ENCODE peak calls at places on chromosomes 5 and 9, in five cellular contexts. E is AG08396; F is AG04450; S is activated CD8-positive, alpha-beta memory T cell treated with anti-CD3 and anti-CD28 coated beads for 24 hours; Q is stimulated activated CD4-positive, alpha-beta T cell treated with anti-CD3 and anti-CD28 coated beads, Interleukin-1b, Interleukin-23, amount 100 ng/mL, for 24 hours. T is an unnamed sample.
A peak's percentile ranks its signal among the peaks of the same experiment; 100 is the strongest.

GRCh38 chr5:77946381-77947050 is 170.4 kb upstream of the TBCA start:
- DNase-seq in E (no peak), F (no peak), S (no peak), Q (no peak), T (no peak)

GRCh38 chr5:35041251-35041650 is 6.5 kb downstream of the AGXT2 start:
- DNase-seq in E (no peak), F (no peak), S (no peak), Q (no peak), T (no peak)

GRCh38 chr9:128322342-128323191 is at the start of the genes COQ4 and TRUB2:
- DNase-seq in E (peak; percentile 95), F (peak; percentile 78), S (peak; percentile 96), Q (peak; percentile 92), T (peak; percentile 97)

GRCh38 chr5:56986631-56986957 is 34.7 kb upstream of the MIER3 start:
- DNase-seq in E (no peak), F (no peak), S (no peak), Q (no peak), T (no peak)

GRCh38 chr9:126915281-126915816 is 767 bp downstream of the RALGPS1 start:
- DNase-seq in E (no peak), F (no peak), S (peak; percentile 59), Q (no peak), T (no peak)

GRCh38 chr5:73171495-73171894 is 1.5 kb upstream of the TMEM174 start:
- DNase-seq in E (no peak), F (no peak), S (no peak), Q (no peak), T (no peak)

GRCh38 chr5:33743089-33743488 is 148.7 kb downstream of the ADAMTS12 start:
- DNase-seq in E (no peak), F (no peak), S (no peak), Q (no peak), T (no peak)

GRCh38 chr9:76901801-76902200 is 4.1 kb downstream of the PRUNE2 start:
- DNase-seq in E (no peak), F (no peak), S (no peak), Q (no peak), T (no peak)

GRCh38 chr5:176985516-176985915 is 21.1 kb downstream of the UIMC1 start:
- DNase-seq in E (no peak), F (no peak), S (no peak), Q (no peak), T (no peak)

GRCh38 chr5:35821513-35821912 is 35.2 kb upstream of the IL7R start:
- DNase-seq in E (no peak), F (no peak), S (no peak), Q (no peak), T (no peak)

GRCh38 chr5:1282139-1282992 is 12.5 kb downstream of the TERT start:
- DNase-seq in E (no peak), F (no peak), S (no peak), Q (no peak), T (no peak)

GRCh38 chr5:178237431-178238312 is 5.1 kb upstream of the PHYKPL start:
- DNase-seq in E (no peak), F (no peak), S (no peak), Q (no peak), T (no peak)

GRCh38 chr9:73615557-73615956 is 463.9 kb downstream of the ANXA1 start:
- DNase-seq in E (no peak), F (no peak), S (no peak), Q (no peak), T (no peak)

GRCh38 chr5:137730331-137730730 is 5.6 kb downstream of the KLHL3 start:
- DNase-seq in E (peak; percentile 26), F (no peak), S (no peak), Q (no peak), T (no peak)

T was measured in osteocyte.